ENCODE peak calls at places on chromosome 15, in eight cellular contexts. M is fibroblast of lung, I is GM23248, V is HepG2, S is K562, Y is HCT116, C is astrocyte, E is neural progenitor cell. U is an unnamed sample.

GRCh38 chr15:35713733-35714132 is 167.8 kb upstream of the DPH6 start:
- DNase-seq in V (no peak), Y (peak; percentile 6), M (peak; percentile 94), E (no peak), I (peak; percentile 68), C (peak; percentile 89), S (no peak), U (peak; percentile 93)

GRCh38 chr15:61025746-61026256 is 203.3 kb downstream of the RORA start:
- DNase-seq in V (no peak), I (peak; percentile 58), E (no peak), S (no peak), C (no peak), M (no peak), Y (no peak), U (no peak)

GRCh38 chr15:60328852-60329443 is 68.8 kb downstream of the ANXA2 start:
- DNase-seq in E (peak; percentile 41), V (no peak), M (no peak), I (peak; percentile 63), C (no peak), Y (no peak), S (peak; percentile 36), U (peak; percentile 53)

GRCh38 chr15:40306371-40306770 is 1.4 kb downstream of the PLCB2 start:
- DNase-seq in E (no peak), S (no peak), M (no peak), V (no peak), C (no peak), I (no peak), Y (no peak), U (no peak)

GRCh38 chr15:63042879-63043340 is 363 bp downstream of the TPM1 start:
- DNase-seq in M (no peak), Y (no peak), C (no peak), E (peak; percentile 39), S (no peak), V (no peak), I (peak; percentile 71), U (no peak)

GRCh38 chr15:82184355-82184754 is 78.2 kb downstream of the EFL1 start:
- DNase-seq in Y (no peak), M (no peak), V (no peak), S (no peak), C (no peak), I (no peak), E (no peak), U (no peak)

GRCh38 chr15:64112904-64113303 is 17.1 kb downstream of the SNX1 start:
- DNase-seq in C (no peak), M (no peak), V (no peak), S (no peak), Y (no peak), E (no peak), I (peak; percentile 88), U (no peak)

GRCh38 chr15:85330941-85331588 is 49.3 kb upstream of the AKAP13 start:
- DNase-seq in E (peak; percentile 88), Y (peak; percentile 82), M (peak; percentile 90), I (peak; percentile 95), V (peak; percentile 88), S (peak; percentile 38), C (peak; percentile 84), U (peak; percentile 94)

GRCh38 chr15:25246641-25247417 is 192.0 kb downstream of the UBE3A start:
- DNase-seq in M (no peak), I (no peak), C (no peak), Y (no peak), V (no peak), S (no peak), E (no peak), U (no peak)
- H3K9me3 ChIP-seq in M (no peaks in the 10 kb centered on the region), I (no peaks in the 10 kb centered on the region), C (peaks cover 35% of the 10 kb centered on the region), Y (peaks cover 35% of the 10 kb centered on the region), V (peaks cover 96% of the 10 kb centered on the region), S (no peaks in the 10 kb centered on the region), E (no peaks in the 10 kb centered on the region), U (peaks cover 5% of the 10 kb centered on the region)

GRCh38 chr15:43220991-43221403 is at the start of gene EPB42:
- DNase-seq in Y (no peak), E (no peak), C (no peak), I (no peak), V (no peak), M (no peak), S (peak; percentile 81), U (no peak)
- TF ChIP-seq EZH2 in Y (no peak), E (no peak), C (no peak), I (no peak), V (no peak), M (no peak), S (no peak), U (no peak)

DNA sequence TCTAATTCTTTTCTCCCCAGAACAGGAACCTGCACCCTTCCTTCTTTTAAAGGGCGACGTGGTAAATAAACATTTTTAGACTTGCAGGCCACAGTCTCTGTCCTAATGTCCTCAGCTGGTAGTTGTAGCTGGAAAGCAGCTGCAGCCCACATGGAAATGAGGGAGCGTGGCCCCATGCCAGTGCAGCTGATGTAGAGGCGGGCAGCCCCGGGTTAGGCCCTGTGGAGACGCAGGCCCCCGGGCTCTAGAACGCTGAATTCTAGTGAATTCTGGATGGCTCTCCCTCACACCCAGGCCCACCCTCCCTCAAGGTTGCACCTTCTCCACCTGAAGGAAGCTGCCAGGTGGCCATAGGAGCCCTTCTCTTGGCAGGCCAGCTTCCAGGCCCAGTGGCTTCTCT is 52.3 kb downstream of the PGPEP1L start:
- DNase-seq in S (no peak), E (no peak), C (no peak), Y (no peak), V (no peak), I (peak; percentile 21), M (no peak), U (no peak)
- H3K9ac ChIP-seq in S (no peak overlapping the region), E (no peak overlapping the region), C (no peak overlapping the region), Y (no peak overlapping the region), V (no peak overlapping the region), I (no peak overlapping the region), M (no peak overlapping the region), U (no peak overlapping the region)

GRCh38 chr15:43187544-43188155 is 2.4 kb downstream of the CCNDBP1 start:
- DNase-seq in V (peak; percentile 53), S (peak; percentile 51), M (peak; percentile 58), I (peak; percentile 81), E (peak; percentile 64), Y (peak; percentile 24), C (peak; percentile 36), U (peak; percentile 76)

GRCh38 chr15:43185161-43186002 is at the start of gene CCNDBP1:
- DNase-seq in C (peak; percentile 64), Y (peak; percentile 84), M (peak; percentile 81), I (peak; percentile 86), S (peak; percentile 99), E (peak; percentile 97), V (peak; percentile 88), U (peak; percentile 91)

GRCh38 chr15:43184407-43185160 is 619 bp upstream of the CCNDBP1 start:
- DNase-seq in S (peak; percentile 37), I (no peak), M (no peak), V (no peak), C (no peak), Y (no peak), E (no peak), U (no peak)

GRCh38 chr15:43183270-43183669 is 1.9 kb upstream of the CCNDBP1 start:
- DNase-seq in V (no peak), C (no peak), E (no peak), Y (no peak), M (no peak), I (no peak), S (no peak), U (no peak)

DNA sequence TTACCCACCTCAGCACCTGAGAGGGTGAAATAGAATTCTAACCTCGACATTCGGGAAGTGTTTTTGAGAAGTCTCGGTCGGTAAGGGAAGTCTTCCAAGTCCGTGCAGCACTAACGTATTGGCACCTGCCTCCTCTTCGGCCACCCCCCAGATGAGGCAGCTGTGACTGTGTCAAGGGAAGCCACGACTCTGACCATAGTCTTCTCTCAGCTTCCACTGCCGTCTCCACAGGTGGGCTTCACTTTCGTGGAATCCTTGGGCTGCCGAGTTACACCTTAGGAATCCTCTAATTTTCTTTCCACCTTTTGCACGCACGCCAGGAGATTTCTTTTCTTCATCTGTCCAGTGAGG is 775 bp downstream of the CCNDBP1 start:
- DNase-seq in Y (no peak), S (no peak), I (peak; percentile 45), E (no peak), M (peak; percentile 6), C (no peak), V (no peak), U (peak; percentile 28)
- H3K9me3 ChIP-seq in Y (no peaks in the 10 kb centered on the region), S (no peaks in the 10 kb centered on the region), I (no peaks in the 10 kb centered on the region), E (no peaks in the 10 kb centered on the region), M (no peaks in the 10 kb centered on the region), C (no peaks in the 10 kb centered on the region), V (no peaks in the 10 kb centered on the region), U (no peaks in the 10 kb centered on the region)

U was measured in PC-3.